ENCODE peak calls at places on chromosome 5, in five cellular contexts. P is fibroblast of the aortic adventitia, S is psoas muscle, Q is kidney epithelial cell, Y is coronary artery. X is an unnamed sample.

GRCh38 chr5:149114403-149115312 is 26.6 kb upstream of the ABLIM3 start:
- DNase-seq in P (peak; percentile 91), S (no peak), Q (no peak), Y (no peak), X (peak; percentile 13)

GRCh38 chr5:81420039-81420667 is 26.2 kb upstream of the ACOT12 start:
- DNase-seq in P (peak; percentile 91), S (no peak), Q (peak; percentile 90), Y (no peak), X (no peak)

GRCh38 chr5:174625591-174626365 is 98.6 kb upstream of the MSX2 start:
- DNase-seq in P (no peak), S (no peak), Q (no peak), Y (no peak), X (no peak)

GRCh38 chr5:127040779-127041520 is 10.6 kb upstream of the MARCHF3 start:
- DNase-seq in P (no peak), S (no peak), Q (peak; percentile 41), Y (no peak), X (no peak)

GRCh38 chr5:178058321-178059012 is 54.9 kb upstream of the N4BP3 start:
- DNase-seq in P (no peak), S (no peak), Q (no peak), Y (no peak), X (no peak)

GRCh38 chr5:102289251-102289899 is 6.7 kb downstream of the SLCO4C1 start:
- DNase-seq in P (no peak), S (no peak), Q (no peak), Y (no peak), X (no peak)

GRCh38 chr5:11048760-11049159 is 287.7 kb upstream of the DAP start:
- DNase-seq in P (no peak), S (no peak), Q (no peak), Y (no peak), X (no peak)

GRCh38 chr5:122493776-122494518 is 181.9 kb downstream of the SNCAIP start:
- DNase-seq in P (no peak), S (no peak), Q (no peak), Y (no peak), X (no peak)

GRCh38 chr5:78526049-78526525 is 122.5 kb downstream of the LHFPL2 start:
- DNase-seq in P (peak; percentile 72), S (no peak), Q (peak; percentile 65), Y (no peak), X (no peak)

GRCh38 chr5:93092349-93093105 is 488.5 kb downstream of the NR2F1-AS1 start:
- DNase-seq in P (peak; percentile 68), S (no peak), Q (no peak), Y (no peak), X (no peak)

GRCh38 chr5:39164529-39165402 is 54.6 kb downstream of the FYB1 start:
- DNase-seq in P (peak; percentile 22), S (no peak), Q (no peak), Y (no peak), X (no peak)

GRCh38 chr5:79235222-79235577 is 731 bp upstream of the JMY start:
- DNase-seq in P (peak; percentile 87), S (no peak), Q (no peak), Y (no peak), X (no peak)

GRCh38 chr5:144979516-144980264 is 809.0 kb downstream of the KCTD16 start:
- DNase-seq in P (no peak), S (no peak), Q (no peak), Y (no peak), X (no peak)

GRCh38 chr5:38468202-38468656 is 88.2 kb downstream of the LIFR start:
- DNase-seq in P (peak; percentile 91), S (peak; percentile 78), Q (peak; percentile 86), Y (peak; percentile 88), X (no peak)

GRCh38 chr5:142175039-142175438 is 66.5 kb downstream of the NDFIP1 start:
- DNase-seq in P (no peak), S (no peak), Q (no peak), Y (no peak), X (no peak)

GRCh38 chr5:57988808-57989207 is 471.1 kb downstream of the PLK2 start:
- DNase-seq in P (no peak), S (no peak), Q (no peak), Y (no peak), X (no peak)

GRCh38 chr5:165665735-165666400 is 2160.4 kb downstream of the MAT2B start:
- DNase-seq in P (no peak), S (no peak), Q (no peak), Y (no peak), X (no peak)

GRCh38 chr5:178304761-178305645 is 72.4 kb upstream of the PHYKPL start:
- DNase-seq in P (no peak), S (no peak), Q (no peak), Y (peak; percentile 35), X (no peak)

GRCh38 chr5:109983135-109983534 is 293.4 kb downstream of the MAN2A1 start:
- DNase-seq in P (peak; percentile 19), S (no peak), Q (no peak), Y (no peak), X (no peak)

GRCh38 chr5:120017523-120017922 is 388.2 kb downstream of the FAM170A start:
- DNase-seq in P (peak; percentile 33), S (no peak), Q (no peak), Y (no peak), X (no peak)

GRCh38 chr5:60395712-60396329 is 304.1 kb downstream of the DEPDC1B start:
- DNase-seq in P (peak; percentile 9), S (no peak), Q (no peak), Y (no peak), X (no peak)
- TF ChIP-seq CTCF in P (no peak), S (no peak), Q (peak; percentile 1), Y (no peak), X (no peak)

GRCh38 chr5:106093149-106093548 is 1577.6 kb downstream of the EFNA5 start:
- DNase-seq in P (no peak), S (no peak), Q (no peak), Y (no peak), X (no peak)

GRCh38 chr5:106094128-106094726 is 1576.5 kb downstream of the EFNA5 start:
- DNase-seq in P (peak; percentile 70), S (no peak), Q (peak; percentile 55), Y (no peak), X (no peak)

GRCh38 chr5:106094836-106095235 is 1575.9 kb downstream of the EFNA5 start:
- DNase-seq in P (no peak), S (no peak), Q (no peak), Y (no peak), X (no peak)

GRCh38 chr5:106092455-106092854 is 1578.3 kb downstream of the EFNA5 start:
- DNase-seq in P (no peak), S (no peak), Q (no peak), Y (no peak), X (no peak)

DNA sequence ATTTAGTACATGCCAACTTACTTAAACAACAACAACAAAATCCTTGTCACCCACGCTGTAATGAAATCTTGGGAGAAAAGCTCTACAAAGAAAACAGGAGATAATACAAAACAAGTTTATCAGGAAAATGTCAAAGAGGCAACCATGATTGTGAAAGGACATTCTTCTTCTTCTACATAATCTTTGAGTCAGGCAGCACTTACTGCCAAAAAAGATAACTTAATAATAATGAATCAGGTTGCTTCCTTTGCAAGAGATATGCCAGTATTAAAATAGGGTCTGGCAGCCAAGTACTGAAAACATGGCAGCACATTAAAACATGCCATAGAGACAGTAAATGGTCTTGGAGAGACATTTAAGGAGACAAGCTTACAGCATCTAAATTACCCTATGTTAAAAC is 1573.4 kb downstream of the EFNA5 start:
- DNase-seq in P (peak; percentile 71), S (no peak), Q (no peak), Y (no peak), X (no peak)
- H3K4me3 ChIP-seq in P (no peak overlapping the region), S (no peak overlapping the region), Q (no peak overlapping the region), Y (no peak overlapping the region), X (no peak overlapping the region)

DNA sequence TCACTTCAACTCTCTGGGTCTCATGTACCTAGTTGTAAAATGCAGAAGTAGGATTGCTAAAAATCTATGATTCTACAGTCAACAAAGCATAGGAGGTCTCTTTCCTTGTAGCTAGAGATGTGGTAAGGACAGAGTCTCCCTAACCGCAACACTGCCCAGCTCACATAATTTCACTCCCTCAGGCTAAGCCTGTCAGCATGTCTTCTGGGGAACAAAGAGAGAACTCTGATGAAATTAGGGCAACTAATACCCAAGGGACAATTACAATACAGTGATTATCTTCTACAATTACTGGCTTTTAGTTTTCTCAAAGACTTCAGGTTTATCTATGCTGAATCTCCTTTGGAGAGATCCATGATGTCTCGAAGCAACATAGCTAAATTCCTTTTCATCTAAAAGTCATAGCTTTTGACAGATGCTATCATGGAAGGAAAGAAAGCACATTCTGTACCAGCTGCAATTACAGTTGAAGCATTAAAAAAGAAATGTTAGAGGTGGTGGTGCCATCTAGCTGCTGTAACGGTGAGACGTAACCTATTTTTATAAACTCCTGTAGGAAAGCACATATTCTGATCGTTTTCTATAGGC is 141.1 kb upstream of the TARS1 start:
- DNase-seq in P (peak; percentile 87), S (no peak), Q (peak; percentile 26), Y (no peak), X (peak; percentile 5)
- TF ChIP-seq CTCF in P (peak; percentile 45), S (peak; percentile 58), Q (peak; percentile 43), Y (peak; percentile 31), X (peak; percentile 5)

GRCh38 chr5:170632266-170632984 is 128.6 kb downstream of the KCNIP1 start:
- DNase-seq in P (no peak), S (no peak), Q (no peak), Y (no peak), X (no peak)
- H3K4me3 ChIP-seq in P (no peak overlapping the region), S (peak overlapping the region; percentile 36), Q (no peak overlapping the region), Y (peak overlapping the region; percentile 59), X (no peak overlapping the region)

GRCh38 chr5:125325488-125325887 is 579.0 kb upstream of the ZNF608 start:
- DNase-seq in P (no peak), S (no peak), Q (no peak), Y (no peak), X (no peak)
- TF ChIP-seq CTCF in P (no peak), S (no peak), Q (no peak), Y (no peak), X (no peak)

DNA sequence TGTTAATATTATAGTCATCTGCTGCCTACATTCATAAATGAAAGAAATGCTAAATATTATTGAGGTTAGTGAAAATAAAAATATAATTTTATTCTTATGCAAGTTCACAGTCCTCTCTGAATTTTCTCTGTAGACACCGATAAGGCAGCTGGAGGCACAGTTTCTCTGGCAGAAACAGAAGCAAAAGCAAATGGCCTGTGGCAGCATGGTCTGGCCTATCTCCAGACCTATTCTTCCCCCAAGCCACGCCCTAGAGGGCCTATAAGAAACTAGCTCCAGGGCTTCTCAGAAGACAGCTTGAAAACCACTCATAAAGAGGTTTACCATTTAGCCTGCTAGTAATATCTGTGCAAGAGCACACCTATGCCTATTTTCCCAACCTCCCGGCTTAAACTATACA is 28.4 kb downstream of the MRPS27 start:
- DNase-seq in P (no peak), S (no peak), Q (no peak), Y (no peak), X (no peak)
- H3K4me3 ChIP-seq in P (no peak overlapping the region), S (no peak overlapping the region), Q (no peak overlapping the region), Y (no peak overlapping the region), X (no peak overlapping the region)

GRCh38 chr5:151447174-151448037 is at the start of gene SLC36A1:
- DNase-seq in P (peak; percentile 89), S (peak; percentile 94), Q (peak; percentile 52), Y (peak; percentile 94), X (peak; percentile 68)

GRCh38 chr5:151449836-151450235 is 2.4 kb downstream of the SLC36A1 start:
- DNase-seq in P (no peak), S (no peak), Q (no peak), Y (no peak), X (no peak)

GRCh38 chr5:151450605-151451004 is 3.2 kb downstream of the SLC36A1 start:
- DNase-seq in P (no peak), S (no peak), Q (no peak), Y (no peak), X (no peak)

GRCh38 chr5:151449288-151449687 is 1.9 kb downstream of the SLC36A1 start:
- DNase-seq in P (no peak), S (no peak), Q (no peak), Y (no peak), X (no peak)

GRCh38 chr5:151448038-151448985 is 909 bp downstream of the SLC36A1 start:
- DNase-seq in P (peak; percentile 14), S (no peak), Q (no peak), Y (no peak), X (no peak)
- TF ChIP-seq CTCF in P (no peak), S (no peak), Q (peak; percentile 26), Y (no peak), X (peak; percentile 23)

X was measured in GM12864.